ENCODE peak calls at places on chromosomes 2 and 18, in six cellular contexts. J is heart right ventricle, Y is PC-9, O is fibroblast of lung, R is brain microvascular endothelial cell, W is neural progenitor cell. Q is an unnamed sample.

GRCh38 chr2:72214429-72215143 is 66.9 kb upstream of the CYP26B1 start:
- DNase-seq in R (peak; percentile 76), J (no peak), O (peak; percentile 86), Y (peak; percentile 12), W (no peak), Q (no peak)

GRCh38 chr2:96527052-96527964 is 9.2 kb upstream of the ARID5A start:
- DNase-seq in R (no peak), J (peak; percentile 59), W (peak; percentile 76), Y (no peak), O (peak; percentile 33), Q (no peak)

GRCh38 chr2:69177063-69177771 is 164.2 kb downstream of the ANTXR1 start:
- DNase-seq in J (peak; percentile 59), W (peak; percentile 61), R (peak; percentile 94), Y (peak; percentile 38), O (peak; percentile 95), Q (no peak)

GRCh38 chr2:39603436-39603835 is 62.3 kb upstream of the TMEM178A start:
- DNase-seq in W (no peak), J (no peak), R (no peak), Y (no peak), O (no peak), Q (no peak)

GRCh38 chr2:119517433-119517832 is 6.8 kb downstream of the SCTR start:
- DNase-seq in R (peak; percentile 29), Y (peak; percentile 32), J (peak; percentile 36), O (peak; percentile 29), W (peak; percentile 77), Q (no peak)

GRCh38 chr18:59612461-59612860 is 84.8 kb downstream of the CCBE1 start:
- DNase-seq in O (peak; percentile 92), J (no peak), Y (no peak), W (no peak), R (no peak), Q (no peak)

GRCh38 chr2:99442837-99443236 is 47.0 kb downstream of the REV1 start:
- DNase-seq in R (no peak), W (peak; percentile 7), J (no peak), Y (no peak), O (no peak), Q (no peak)

GRCh38 chr2:238225911-238226697 is 13.7 kb downstream of the HES6 start:
- DNase-seq in R (peak; percentile 13), Y (peak; percentile 39), J (no peak), W (no peak), O (peak; percentile 57), Q (no peak)

GRCh38 chr2:233336541-233336940 is 17.8 kb upstream of the DGKD start:
- DNase-seq in O (no peak), W (no peak), R (no peak), J (no peak), Y (no peak), Q (no peak)

GRCh38 chr2:239917128-239917956 is 107.8 kb downstream of the NDUFA10 start:
- DNase-seq in R (peak; percentile 4), Y (no peak), O (no peak), W (no peak), J (no peak), Q (no peak)

GRCh38 chr2:208266641-208267335 is 733 bp downstream of the PIKFYVE start:
- DNase-seq in R (no peak), W (no peak), O (peak; percentile 38), Y (no peak), J (no peak), Q (no peak)

GRCh38 chr2:208265807-208266640 is at the start of gene PIKFYVE:
- DNase-seq in R (peak; percentile 98), O (peak; percentile 98), Y (peak; percentile 84), J (peak; percentile 98), W (peak; percentile 98), Q (peak; percentile 92)

GRCh38 chr2:208265371-208265806 is 666 bp upstream of the PIKFYVE start:
- DNase-seq in O (peak; percentile 62), R (peak; percentile 61), W (peak; percentile 29), J (no peak), Y (peak; percentile 6), Q (no peak)

GRCh38 chr2:208268553-208268952 is 2.5 kb downstream of the PIKFYVE start:
- DNase-seq in R (no peak), O (no peak), J (no peak), W (no peak), Y (no peak), Q (no peak)

DNA sequence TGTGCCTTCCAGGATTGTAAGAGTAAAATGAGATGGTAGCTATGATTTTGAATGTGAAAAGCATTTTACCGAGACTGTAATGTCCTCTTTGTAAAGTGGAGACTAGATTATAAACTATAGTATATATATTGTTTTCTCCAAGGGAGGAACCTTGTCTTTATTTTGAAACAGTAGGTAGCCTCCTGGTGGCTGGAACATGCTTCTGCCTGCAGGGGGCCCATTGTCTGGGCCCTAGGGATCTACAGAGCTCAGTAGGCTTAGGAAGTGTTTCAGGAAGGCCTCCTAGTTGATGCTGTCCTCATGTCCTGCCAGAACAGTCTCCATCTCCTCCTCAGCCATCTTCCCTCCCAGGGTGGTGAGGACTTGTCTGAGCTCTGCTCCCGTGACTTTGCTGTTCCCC is 3.0 kb downstream of the PIKFYVE start:
- DNase-seq in J (no peak), Y (no peak), W (no peak), O (no peak), R (no peak), Q (no peak)
- TF ChIP-seq CTCF in J (no peak), Y (no peak), W (peak; percentile 23), O (no peak), R (peak; percentile 44), Q (no peak)

GRCh38 chr2:47779416-47779790 is 3.5 kb upstream of the MSH6 start:
- DNase-seq in O (no peak), Y (no peak), W (no peak), R (no peak), J (no peak), Q (no peak)

GRCh38 chr2:47784349-47784851 is 1.5 kb downstream of the MSH6 start:
- DNase-seq in R (no peak), J (no peak), W (peak; percentile 44), O (peak; percentile 44), Y (no peak), Q (no peak)

GRCh38 chr2:47785986-47786385 is 3.0 kb downstream of the MSH6 start:
- DNase-seq in R (no peak), J (no peak), O (no peak), W (no peak), Y (no peak), Q (no peak)

GRCh38 chr2:47782557-47783490 is at the start of gene MSH6:
- DNase-seq in R (peak; percentile 76), Y (peak; percentile 94), O (peak; percentile 82), W (peak; percentile 95), J (peak; percentile 86), Q (peak; percentile 47)

DNA sequence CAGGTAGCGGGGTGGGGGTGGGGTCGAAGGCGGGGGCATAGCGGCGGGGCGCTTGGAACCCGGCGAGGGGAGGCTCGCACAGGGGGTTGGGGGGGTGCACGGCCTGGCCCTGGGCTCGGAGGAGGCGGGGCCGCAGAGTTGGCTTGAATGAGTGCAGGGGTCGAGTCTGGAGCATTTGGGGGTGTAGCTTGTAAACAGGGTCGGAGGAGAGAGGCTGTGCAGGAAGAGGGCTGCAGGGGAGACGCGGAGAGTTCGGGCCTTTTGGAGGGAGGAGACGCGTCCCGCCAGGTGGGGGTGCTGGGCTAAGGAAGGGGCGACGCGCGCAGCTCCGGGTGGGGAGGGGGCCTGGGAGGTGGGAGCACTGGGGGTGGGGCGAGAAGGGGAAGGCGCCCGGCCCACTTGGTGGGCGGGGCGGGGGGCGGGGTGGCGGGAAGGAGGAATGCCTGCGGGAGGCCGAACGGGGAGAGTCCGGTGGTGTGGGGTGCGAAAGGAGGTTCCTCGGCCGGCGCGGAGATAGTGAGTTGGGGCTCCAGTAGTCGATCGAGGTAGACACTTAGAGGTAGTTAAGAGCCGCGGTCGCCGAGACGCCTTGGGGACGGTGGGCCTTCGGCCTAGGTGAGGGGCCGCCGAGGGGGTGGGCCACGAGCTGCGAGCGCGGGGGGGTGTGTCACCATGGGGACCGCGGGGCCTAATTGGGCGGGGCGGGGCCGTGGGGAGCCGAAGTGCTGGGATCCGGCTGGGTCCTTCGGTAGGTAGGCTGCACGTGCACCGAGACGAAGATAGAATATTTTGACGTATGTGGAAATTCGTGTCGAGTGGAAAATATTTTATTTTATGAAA is 766 bp downstream of the MSH6 start:
- DNase-seq in J (peak; percentile 53), Y (peak; percentile 79), O (peak; percentile 45), W (peak; percentile 92), R (peak; percentile 33), Q (no peak)
- H3K4me3 ChIP-seq in J (peak overlapping the region; percentile 92), Y (peak overlapping the region; percentile 97), O (peak overlapping the region; percentile 78), W (peak overlapping the region; percentile 64), R (peak overlapping the region; percentile 77), Q (peak overlapping the region; percentile 77)

DNA sequence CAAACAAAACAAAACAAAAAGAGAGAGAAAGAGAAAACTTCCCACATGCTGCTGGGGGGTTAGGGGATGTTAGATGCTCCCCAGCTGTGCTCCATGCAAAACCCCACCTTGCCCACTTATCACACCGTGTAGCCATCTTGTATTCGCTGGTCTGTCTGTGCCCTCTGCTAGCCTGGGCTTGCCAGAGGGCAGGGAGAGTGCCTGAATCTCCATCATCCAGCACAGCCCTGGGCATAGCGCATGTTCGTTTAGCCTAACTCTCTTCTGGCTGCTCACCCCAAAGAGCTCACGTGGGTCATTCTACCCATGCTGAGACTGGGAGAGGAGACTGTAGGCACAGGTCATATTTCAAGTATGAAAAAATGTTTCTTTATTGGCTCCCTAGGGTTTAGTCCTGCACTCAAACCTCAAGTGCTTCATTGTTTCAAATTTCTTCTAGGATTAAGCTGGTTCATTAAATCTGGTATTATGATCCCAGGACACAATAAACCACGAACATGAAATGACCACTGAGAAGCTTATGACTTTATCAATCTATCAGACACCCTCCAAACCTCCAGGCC is 100.5 kb downstream of the KCNF1 start:
- DNase-seq in R (no peak), W (no peak), Y (no peak), J (no peak), O (no peak), Q (no peak)
- H3K27me3 ChIP-seq in R (peaks cover 5% of the 10 kb centered on the region), W (no peaks in the 10 kb centered on the region), Y (no peaks in the 10 kb centered on the region), J (no peaks in the 10 kb centered on the region), O (peaks cover 13% of the 10 kb centered on the region), Q (no peaks in the 10 kb centered on the region)

GRCh38 chr18:48669180-48669675 is 130.4 kb downstream of the CTIF start:
- DNase-seq in Y (no peak), R (no peak), O (no peak), J (no peak), W (no peak), Q (no peak)

GRCh38 chr18:48666613-48667012 is 127.8 kb downstream of the CTIF start:
- DNase-seq in J (no peak), R (no peak), O (no peak), Y (no peak), W (no peak), Q (no peak)

GRCh38 chr18:48669991-48670750 is 131.3 kb downstream of the CTIF start:
- DNase-seq in W (no peak), R (no peak), O (no peak), J (no peak), Y (no peak), Q (no peak)

GRCh38 chr18:48667276-48668254 is 128.7 kb downstream of the CTIF start:
- DNase-seq in W (peak; percentile 59), J (no peak), O (peak; percentile 43), Y (no peak), R (no peak), Q (peak; percentile 23)

GRCh38 chr18:48668466-48669179 is 129.8 kb downstream of the CTIF start:
- DNase-seq in R (no peak), O (no peak), J (no peak), Y (no peak), W (no peak), Q (no peak)
- TF ChIP-seq CTCF in R (peak; percentile 48), O (no peak), J (no peak), Y (no peak), W (no peak), Q (no peak)